ENCODE peak calls at places on chromosomes 12 and 14, in six cellular contexts. Q, V, A, P, O and E are unnamed samples. For H3K9me3 and H3K36me3, the result is how much of the 10 kb centered on the place peaks cover.

GRCh38 chr12:107684990-107685359 is 624 bp upstream of the PWP1 start:
- DNase-seq in V (peak), P (peak), A (no peak), O (no peak), Q (peak), E (peak)

GRCh38 chr12:74820324-74820723 is 282.7 kb downstream of the ATXN7L3B start:
- DNase-seq in V (no peak), A (no peak), P (no peak), Q (no peak), O (no peak), E (no peak)

GRCh38 chr14:105999361-106000028 is 473.1 kb downstream of the TMEM121 start:
- DNase-seq in A (no peak), O (no peak), V (peak), P (peak), Q (peak), E (peak)

GRCh38 chr14:54808326-54809161 is 94.1 kb downstream of the GCH1 start:
- DNase-seq in O (no peak), V (no peak), Q (no peak), A (no peak), P (no peak), E (no peak)

GRCh38 chr12:116135209-116135930 is 142.1 kb downstream of the MED13L start:
- DNase-seq in O (no peak), V (no peak), A (no peak), P (peak), Q (no peak), E (no peak)

GRCh38 chr12:128690641-128691040 is 133.1 kb downstream of the SLC15A4 start:
- DNase-seq in Q (no peak), V (no peak), P (no peak), O (no peak), A (no peak), E (peak)

GRCh38 chr12:6327159-6327558 is 14.7 kb downstream of the TNFRSF1A start:
- DNase-seq in A (no peak), O (no peak), P (no peak), Q (no peak), V (no peak), E (no peak)

GRCh38 chr14:94924189-94924588 is 154.3 kb upstream of the GSC start:
- DNase-seq in Q (no peak), V (no peak), P (no peak), A (no peak), O (no peak), E (no peak)

GRCh38 chr12:48988030-48988649 is 10.0 kb downstream of the WNT1 start:
- DNase-seq in V (peak), Q (peak), O (peak), P (peak), A (no peak), E (peak)

GRCh38 chr12:67394600-67394999 is 125.4 kb downstream of the CAND1 start:
- DNase-seq in P (peak), O (peak), A (no peak), Q (no peak), V (peak), E (no peak)

GRCh38 chr12:26803552-26803951 is 29.4 kb downstream of the ITPR2 start:
- DNase-seq in P (no peak), V (no peak), A (no peak), Q (no peak), O (no peak), E (no peak)

GRCh38 chr12:2574536-2574935 is 220.2 kb upstream of the FKBP4 start:
- DNase-seq in V (no peak), Q (no peak), O (no peak), P (no peak), A (no peak), E (no peak)

GRCh38 chr12:32159381-32159780 is 52.7 kb downstream of the BICD1 start:
- DNase-seq in P (no peak), Q (no peak), V (no peak), O (no peak), A (no peak), E (no peak)

GRCh38 chr12:121806556-121807308 is 2.9 kb downstream of the SETD1B start:
- DNase-seq in O (no peak), Q (no peak), A (no peak), V (no peak), P (no peak), E (no peak)

GRCh38 chr14:20498622-20499021 is 6.7 kb upstream of the RNASE10 start:
- DNase-seq in Q (no peak), A (no peak), V (no peak), O (no peak), P (no peak), E (no peak)

GRCh38 chr12:52212701-52213540 is 20.1 kb upstream of the KRT7 start:
- DNase-seq in O (peak), V (no peak), P (no peak), A (peak), Q (no peak), E (no peak)

GRCh38 chr12:127194176-127194575 is 1072.8 kb upstream of the TMEM132C start:
- DNase-seq in O (no peak), A (no peak), Q (no peak), P (no peak), V (no peak), E (no peak)

GRCh38 chr14:75861161-75861621 is 120.6 kb downstream of the TGFB3 start:
- DNase-seq in P (no peak), V (peak), A (no peak), O (no peak), Q (no peak), E (no peak)

DNA sequence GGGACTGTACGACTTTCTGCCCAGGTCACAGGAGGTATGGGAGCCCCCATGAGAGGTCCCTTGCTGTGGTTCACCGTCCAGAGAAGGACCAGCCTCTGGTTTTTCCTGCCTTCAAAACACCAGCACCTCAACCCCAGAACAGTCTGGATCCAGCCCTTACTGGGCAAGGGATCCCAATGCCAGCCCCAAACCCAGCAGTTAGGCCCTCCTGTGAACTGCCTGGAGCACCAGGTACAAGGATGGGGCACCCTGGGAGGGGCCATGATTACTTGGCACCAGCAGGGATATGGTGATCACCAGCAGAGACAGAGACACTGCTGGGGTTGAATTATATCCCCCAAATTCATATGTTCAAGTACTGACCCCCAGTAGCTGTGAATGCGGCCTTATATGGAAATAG is 20.0 kb downstream of the ANHX start:
- DNase-seq in P (no peak), Q (no peak), A (no peak), O (no peak), V (no peak), E (no peak)
- H3K9me3 ChIP-seq in P (under half), Q (half or more), A (half or more), O (under half), V (under half), E (under half)

GRCh38 chr12:57342207-57342691 is 88.6 kb downstream of the R3HDM2 start:
- DNase-seq in A (no peak), O (no peak), Q (no peak), V (peak), P (peak), E (peak)

GRCh38 chr12:57343703-57344378 is 87.0 kb downstream of the R3HDM2 start:
- DNase-seq in O (no peak), Q (no peak), V (no peak), P (no peak), A (no peak), E (no peak)

GRCh38 chr12:57347284-57347683 is 83.6 kb downstream of the R3HDM2 start:
- DNase-seq in V (no peak), A (no peak), O (no peak), Q (no peak), P (no peak), E (no peak)

GRCh38 chr12:57340104-57340503 is 89.1 kb upstream of the STAC3 start:
- DNase-seq in A (no peak), Q (peak), P (peak), O (no peak), V (peak), E (no peak)

DNA sequence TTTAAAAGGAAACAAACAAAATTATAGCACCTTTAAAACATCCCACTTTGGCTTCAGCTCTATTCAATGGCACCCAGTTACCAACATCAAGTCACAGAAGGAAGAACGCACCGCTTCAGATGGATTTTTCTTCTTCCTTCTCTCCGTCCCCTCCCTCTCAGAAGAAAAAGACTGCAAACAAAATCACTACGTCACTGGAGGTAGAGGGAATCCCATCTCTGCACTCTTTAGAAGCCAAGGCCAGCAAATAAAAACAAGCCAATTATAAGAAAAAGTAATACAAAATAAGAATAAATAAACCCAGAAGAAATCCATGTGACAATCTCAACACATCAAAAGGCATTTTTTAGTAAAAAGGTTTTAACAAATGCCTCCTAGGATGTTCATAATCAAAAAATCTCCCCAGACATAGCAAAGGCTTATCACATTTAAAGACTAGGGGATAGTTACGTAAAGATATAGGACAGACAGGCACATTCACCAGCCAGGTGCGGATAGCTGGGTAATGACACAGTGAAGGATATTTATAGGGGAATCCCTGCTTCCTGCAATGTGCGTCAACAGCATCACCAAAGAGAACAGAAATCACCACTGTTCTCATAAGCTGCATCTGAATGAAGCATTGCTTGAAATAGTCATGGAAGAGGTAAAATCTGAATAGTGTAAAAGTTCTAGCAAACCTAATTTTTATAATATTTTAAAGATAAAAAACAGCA is 89.4 kb downstream of the R3HDM2 start:
- DNase-seq in V (no peak), P (peak), Q (no peak), O (no peak), A (no peak), E (no peak)
- H3K4me3 ChIP-seq in V (no peak), P (peak), Q (no peak), O (no peak), A (no peak), E (no peak)

DNA sequence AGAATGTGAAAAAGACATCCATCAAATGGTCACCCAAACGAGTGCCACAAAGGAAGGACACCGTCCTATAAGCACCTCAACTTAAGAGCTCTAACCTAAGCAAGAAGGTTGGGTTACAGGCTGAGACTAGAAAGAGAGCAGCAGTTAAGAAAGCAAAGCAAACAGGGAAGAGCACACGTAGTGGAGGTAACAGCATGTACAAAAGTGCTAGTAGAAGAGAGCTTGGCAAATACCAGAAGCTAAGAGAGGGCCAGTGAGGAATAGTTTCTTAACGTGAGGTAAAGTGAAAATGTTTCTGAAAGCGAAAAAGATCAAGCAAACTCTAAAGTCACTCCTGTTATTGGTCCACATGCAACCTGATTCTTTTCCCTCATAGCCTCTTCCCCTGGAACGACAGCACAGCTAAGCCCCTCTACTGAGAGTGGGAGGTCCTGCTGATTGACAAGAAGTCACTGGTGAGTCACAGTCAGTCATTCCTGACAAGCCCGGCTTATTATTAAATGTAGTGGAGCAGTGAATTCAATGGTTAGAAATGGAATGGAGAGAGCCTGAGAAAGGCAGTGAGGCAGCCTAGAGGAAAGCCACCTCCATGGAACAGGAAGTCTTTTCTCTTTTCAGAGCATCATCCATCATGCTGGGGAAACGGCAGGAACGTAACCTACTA is 204.4 kb downstream of the SLC25A21 start:
- DNase-seq in A (no peak), O (no peak), V (no peak), P (no peak), Q (no peak), E (no peak)
- H3K36me3 ChIP-seq in A (under half), O (under half), V (under half), P (under half), Q (under half), E (under half)

GRCh38 chr12:103820881-103821489 is 20.0 kb downstream of the NT5DC3 start:
- DNase-seq in Q (no peak), P (no peak), V (no peak), A (no peak), O (no peak), E (no peak)

GRCh38 chr12:103821773-103822172 is 19.3 kb downstream of the NT5DC3 start:
- DNase-seq in Q (no peak), O (no peak), V (no peak), P (no peak), A (no peak), E (no peak)

GRCh38 chr12:103824845-103825244 is 16.2 kb downstream of the NT5DC3 start:
- DNase-seq in A (no peak), O (no peak), V (no peak), P (no peak), Q (no peak), E (no peak)

GRCh38 chr12:103824290-103824689 is 16.7 kb downstream of the NT5DC3 start:
- DNase-seq in Q (peak), A (no peak), V (no peak), P (no peak), O (no peak), E (no peak)

DNA sequence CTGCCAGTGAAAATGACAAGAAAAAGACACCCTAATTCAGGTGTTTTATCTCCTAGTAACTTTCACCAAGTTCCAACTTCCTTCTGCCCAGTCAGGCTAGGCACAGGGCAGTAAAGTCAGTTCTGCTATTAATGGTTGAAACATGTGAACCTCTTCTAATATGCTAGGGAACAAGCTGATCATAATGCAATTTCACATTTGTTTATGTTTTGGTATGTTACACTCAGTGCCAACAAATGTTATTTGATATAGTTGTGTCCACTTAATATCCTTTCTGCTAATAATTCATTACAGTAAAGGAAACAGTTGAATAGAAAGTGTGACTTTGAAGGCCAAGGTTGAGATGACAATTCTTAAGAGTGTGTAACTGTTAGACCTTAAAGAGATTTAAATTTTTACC is 17.2 kb downstream of the NT5DC3 start:
- DNase-seq in A (no peak), P (no peak), V (no peak), Q (no peak), O (no peak), E (no peak)
- H3K9me3 ChIP-seq in A (under half), P (under half), V (under half), Q (under half), O (under half), E (under half)

GRCh38 chr12:110668480-110669192 is 20.3 kb downstream of the HVCN1 start:
- DNase-seq in Q (no peak), P (no peak), A (no peak), O (no peak), V (no peak), E (no peak)

GRCh38 chr12:110669193-110669502 is 19.8 kb downstream of the HVCN1 start:
- DNase-seq in Q (no peak), P (no peak), O (no peak), V (no peak), A (no peak), E (no peak)

GRCh38 chr12:110666892-110667291 is 22.0 kb downstream of the HVCN1 start:
- DNase-seq in P (no peak), O (no peak), Q (no peak), A (no peak), V (no peak), E (no peak)

GRCh38 chr12:110670161-110670701 is 18.7 kb downstream of the HVCN1 start:
- DNase-seq in A (no peak), O (no peak), Q (no peak), P (no peak), V (no peak), E (no peak)

GRCh38 chr12:110667671-110668070 is 21.2 kb downstream of the HVCN1 start:
- DNase-seq in A (no peak), V (no peak), Q (no peak), P (no peak), O (no peak), E (no peak)
- H3K4me3 ChIP-seq in A (no peak), V (no peak), Q (no peak), P (no peak), O (no peak), E (no peak)